ENCODE peak calls at places on chromosome 21, in six cellular contexts. D, O, A, H, Q and T are unnamed samples.

GRCh38 chr21:44455524-44456206 is 355 bp downstream of the LRRC3 start:
- DNase-seq in O (peak; percentile 48), D (peak; percentile 85), H (peak; percentile 82), Q (no peak), A (no peak), T (peak; percentile 75)

GRCh38 chr21:14736162-14736561 is 190.0 kb upstream of the SAMSN1 start:
- DNase-seq in A (no peak), D (no peak), H (no peak), Q (no peak), O (no peak), T (no peak)

GRCh38 chr21:15063081-15063820 is 1.5 kb downstream of the NRIP1 start:
- DNase-seq in O (peak; percentile 41), Q (peak; percentile 21), D (no peak), H (no peak), A (no peak), T (peak; percentile 3)

GRCh38 chr21:14548751-14549150 is 2.6 kb upstream of the SAMSN1 start:
- DNase-seq in O (no peak), H (no peak), Q (no peak), A (no peak), D (no peak), T (no peak)

GRCh38 chr21:30044447-30045064 is 104.8 kb upstream of the GRIK1 start:
- DNase-seq in D (no peak), O (peak; percentile 69), H (peak; percentile 1), A (peak; percentile 43), Q (no peak), T (no peak)

GRCh38 chr21:38438476-38438893 is 59.8 kb downstream of the ERG start:
- DNase-seq in A (peak; percentile 45), O (no peak), H (no peak), D (peak; percentile 81), Q (no peak), T (peak; percentile 39)

GRCh38 chr21:45096216-45096615 is 21.8 kb downstream of the ADARB1 start:
- DNase-seq in H (peak; percentile 65), O (no peak), D (no peak), Q (no peak), A (no peak), T (no peak)

GRCh38 chr21:29441651-29442050 is 142.9 kb downstream of the BACH1 start:
- DNase-seq in D (no peak), H (no peak), O (no peak), A (no peak), Q (no peak), T (no peak)

GRCh38 chr21:36635991-36636390 is 62.9 kb upstream of the SIM2 start:
- DNase-seq in H (no peak), O (no peak), A (no peak), D (no peak), Q (no peak), T (no peak)

GRCh38 chr21:31173881-31174555 is 135.7 kb upstream of the KRTAP19-8 start:
- DNase-seq in O (no peak), Q (no peak), H (peak; percentile 76), A (peak; percentile 30), D (no peak), T (peak; percentile 18)

GRCh38 chr21:14451520-14451919 is 68.6 kb upstream of the HSPA13 start:
- DNase-seq in A (no peak), O (no peak), H (no peak), Q (no peak), D (no peak), T (no peak)

GRCh38 chr21:25456672-25457071 is 150.6 kb downstream of the MRPL39 start:
- DNase-seq in O (no peak), H (no peak), D (no peak), Q (no peak), A (no peak), T (no peak)

GRCh38 chr21:27561116-27561515 is 594.2 kb upstream of the ADAMTS5 start:
- DNase-seq in D (peak; percentile 73), O (no peak), Q (no peak), A (peak; percentile 21), H (no peak), T (peak; percentile 56)

GRCh38 chr21:15204140-15204774 is 139.5 kb upstream of the NRIP1 start:
- DNase-seq in Q (no peak), A (no peak), H (no peak), O (no peak), D (no peak), T (no peak)

GRCh38 chr21:28135646-28136045 is 857.0 kb downstream of the LTN1 start:
- DNase-seq in H (no peak), O (no peak), Q (no peak), D (no peak), A (no peak), T (no peak)

GRCh38 chr21:32008714-32009113 is 135.9 kb downstream of the HUNK start:
- DNase-seq in H (no peak), D (no peak), O (no peak), Q (no peak), A (no peak), T (no peak)

GRCh38 chr21:15293251-15293650 is 228.5 kb upstream of the NRIP1 start:
- DNase-seq in H (no peak), D (no peak), A (no peak), Q (peak; percentile 73), O (peak; percentile 67), T (peak; percentile 18)

GRCh38 chr21:17461014-17461413 is 51.8 kb upstream of the CXADR start:
- DNase-seq in H (no peak), Q (no peak), O (peak; percentile 75), A (no peak), D (no peak), T (peak; percentile 80)

GRCh38 chr21:24045775-24046215 is 1561.5 kb downstream of the MRPL39 start:
- DNase-seq in D (no peak), H (peak; percentile 30), O (peak; percentile 94), Q (no peak), A (peak; percentile 68), T (peak; percentile 98)

GRCh38 chr21:39016740-39017315 is 166.4 kb downstream of the PSMG1 start:
- DNase-seq in O (no peak), Q (no peak), D (no peak), H (no peak), A (no peak), T (peak; percentile 25)

GRCh38 chr21:17476006-17476405 is 36.8 kb upstream of the CXADR start:
- DNase-seq in O (no peak), A (no peak), H (no peak), Q (no peak), D (no peak), T (no peak)

GRCh38 chr21:15278279-15278678 is 213.5 kb upstream of the NRIP1 start:
- DNase-seq in H (no peak), O (no peak), A (no peak), D (no peak), Q (no peak), T (no peak)

GRCh38 chr21:45140346-45140940 is 66.1 kb downstream of the ADARB1 start:
- DNase-seq in O (peak; percentile 94), A (peak; percentile 59), Q (peak; percentile 56), D (peak; percentile 81), H (peak; percentile 90), T (peak; percentile 86)

GRCh38 chr21:36064085-36064460 is 3.7 kb upstream of the SETD4 start:
- DNase-seq in A (no peak), H (no peak), O (no peak), Q (no peak), D (no peak), T (no peak)

GRCh38 chr21:26544208-26544607 is 28.9 kb downstream of the CYYR1 start:
- DNase-seq in A (no peak), H (no peak), D (no peak), Q (no peak), O (no peak), T (no peak)

GRCh38 chr21:26550357-26550756 is 22.7 kb downstream of the CYYR1 start:
- DNase-seq in Q (no peak), O (peak; percentile 28), H (no peak), A (no peak), D (no peak), T (no peak)

DNA sequence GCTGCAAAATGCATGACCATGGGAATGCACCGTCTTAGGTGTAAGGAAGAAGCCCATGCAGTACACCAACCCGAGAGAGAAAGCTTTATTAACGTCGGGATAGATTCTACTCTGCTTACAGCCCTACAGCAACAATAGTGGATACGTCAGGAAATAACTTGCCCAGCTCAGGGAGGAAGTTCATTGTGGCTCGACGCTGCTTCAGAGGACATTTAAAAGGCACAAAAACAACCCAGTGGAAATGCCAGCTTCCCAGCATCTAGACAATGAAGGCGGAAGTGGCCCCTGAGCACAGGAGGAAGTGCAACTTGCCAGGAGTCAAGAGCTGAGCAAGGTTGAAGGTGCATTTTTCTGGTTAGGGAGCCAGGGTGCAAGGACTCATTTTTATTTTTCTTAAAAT is 26.4 kb downstream of the CYYR1 start:
- DNase-seq in O (no peak), D (no peak), Q (no peak), H (no peak), A (no peak), T (no peak)
- H3K4me3 ChIP-seq in O (no peak overlapping the region), D (no peak overlapping the region), Q (no peak overlapping the region), H (no peak overlapping the region), A (no peak overlapping the region), T (no peak overlapping the region)

DNA sequence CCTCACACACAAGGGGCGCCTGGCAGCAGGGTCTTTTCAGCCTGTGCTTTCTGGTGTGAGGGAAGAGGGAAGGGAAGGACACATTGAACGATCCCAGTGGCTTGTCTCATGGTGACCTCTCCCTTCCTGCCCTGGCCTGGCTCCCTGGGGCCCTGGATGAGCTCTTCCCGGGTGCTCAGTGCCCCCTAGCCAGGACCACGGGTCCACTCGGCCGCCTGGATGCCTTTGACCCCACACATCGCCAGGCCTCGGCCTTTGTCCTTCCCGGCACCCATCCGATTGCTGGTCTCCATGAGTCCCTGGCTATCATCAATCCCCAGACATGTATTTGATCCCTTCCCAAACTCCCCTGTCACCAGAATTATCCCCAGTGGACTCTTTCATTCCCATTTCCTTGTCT is 6.0 kb upstream of the TFF3 start:
- DNase-seq in O (no peak), D (no peak), A (no peak), H (no peak), Q (no peak), T (no peak)
- H3K27me3 ChIP-seq in O (peaks cover 57% of the 10 kb centered on the region), D (no peaks in the 10 kb centered on the region), A (no peaks in the 10 kb centered on the region), H (no peaks in the 10 kb centered on the region), Q (peaks cover 8% of the 10 kb centered on the region), T (peaks cover 9% of the 10 kb centered on the region)

GRCh38 chr21:33383056-33383888 is 19.9 kb upstream of the IFNGR2 start:
- DNase-seq in D (peak; percentile 77), Q (no peak), O (peak; percentile 73), A (peak; percentile 51), H (no peak), T (peak; percentile 81)
- H3K4me3 ChIP-seq in D (peak overlapping the region; percentile 37), Q (peak overlapping the region; percentile 39), O (peak overlapping the region; percentile 69), A (peak overlapping the region; percentile 19), H (no peak overlapping the region), T (no peak overlapping the region)

DNA sequence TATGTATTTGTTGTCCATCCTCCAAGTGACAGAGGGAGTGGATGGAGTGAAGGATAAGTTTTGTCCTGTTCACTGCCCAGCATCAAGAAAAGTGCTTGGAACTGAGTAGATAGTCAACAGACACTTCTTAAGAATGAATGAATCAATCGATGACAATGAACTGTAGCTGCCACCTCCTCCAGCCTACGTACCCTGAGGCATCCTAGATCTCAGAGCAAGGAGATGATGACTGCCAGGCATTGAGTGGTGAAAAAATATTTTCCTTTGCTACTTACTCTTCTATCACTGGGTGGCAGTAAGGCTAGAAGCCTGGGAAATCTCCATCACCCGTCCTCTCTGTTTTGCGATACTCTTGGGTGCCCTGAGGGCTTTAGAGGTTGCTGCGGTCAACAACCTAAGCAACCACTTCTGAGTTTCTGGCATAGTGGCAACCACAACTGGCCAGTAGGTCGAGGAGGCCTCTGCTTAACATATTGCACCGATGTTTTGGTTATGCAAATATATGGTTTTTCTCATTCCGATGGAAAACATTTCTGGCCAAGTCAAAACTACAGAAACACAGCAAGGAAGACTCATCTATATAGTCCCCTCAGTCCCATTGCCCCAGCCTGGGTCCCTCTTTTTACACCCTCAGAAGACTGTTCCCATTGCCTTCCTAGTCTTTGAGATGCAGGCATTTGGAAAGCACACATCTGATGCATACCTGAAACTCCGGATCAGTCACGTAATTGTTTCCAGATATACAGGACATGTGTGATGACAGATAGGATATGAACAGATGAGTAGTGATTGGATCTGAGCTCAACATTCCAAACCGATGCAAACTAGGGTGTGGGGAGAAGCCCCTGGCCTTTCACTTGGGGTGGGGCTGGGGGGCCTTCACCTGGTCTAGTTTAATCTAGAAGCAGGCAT is 136.8 kb downstream of the RUNX1 start:
- DNase-seq in A (no peak), Q (no peak), H (no peak), O (peak; percentile 66), D (no peak), T (no peak)
- H3K27me3 ChIP-seq in A (no peaks in the 10 kb centered on the region), Q (no peaks in the 10 kb centered on the region), H (no peaks in the 10 kb centered on the region), O (no peaks in the 10 kb centered on the region), D (no peaks in the 10 kb centered on the region), T (no peaks in the 10 kb centered on the region)